ENCODE peak calls at places on chromosomes 4 and X, in ten cellular contexts. One of them, this sample, is unnamed.

GRCh38 chr4:105710012-105710600 is 1.5 kb downstream of the GSTCD start:
- DNase-seq in BJ: no peak
- DNase-seq in fibroblast of pulmonary artery: no peak
- DNase-seq in heart left ventricle: no peak
- DNase-seq in NB4: no peak
- DNase-seq in fibroblast of the aortic adventitia: no peak
- DNase-seq in IMR-90: no peak
- DNase-seq in body of pancreas: no peak
- DNase-seq in pancreas: no peak
- DNase-seq in cardiac fibroblast: no peak
- DNase-seq in this sample: no peak

GRCh38 chr4:113537183-113537977 is 224.2 kb downstream of the CAMK2D start:
- DNase-seq in body of pancreas: no peak
- DNase-seq in IMR-90: no peak
- DNase-seq in heart left ventricle: peak; percentile 16
- DNase-seq in NB4: no peak
- DNase-seq in BJ: no peak
- DNase-seq in fibroblast of the aortic adventitia: peak; percentile 38
- DNase-seq in fibroblast of pulmonary artery: no peak
- DNase-seq in pancreas: no peak
- DNase-seq in cardiac fibroblast: peak; percentile 23
- DNase-seq in this sample: no peak

GRCh38 chrX:45712067-45712466 is 511.4 kb upstream of the DIPK2B start:
- DNase-seq in cardiac fibroblast: no peak
- DNase-seq in IMR-90: peak; percentile 65
- DNase-seq in fibroblast of pulmonary artery: peak; percentile 37
- DNase-seq in body of pancreas: no peak
- DNase-seq in BJ: no peak
- DNase-seq in heart left ventricle: no peak
- DNase-seq in pancreas: no peak
- DNase-seq in fibroblast of the aortic adventitia: peak; percentile 71
- DNase-seq in NB4: no peak
- DNase-seq in this sample: peak; percentile 29

GRCh38 chrX:13690836-13691235 is 1.9 kb downstream of the RAB9A start:
- DNase-seq in cardiac fibroblast: no peak
- DNase-seq in fibroblast of the aortic adventitia: no peak
- DNase-seq in IMR-90: no peak
- DNase-seq in BJ: no peak
- DNase-seq in heart left ventricle: no peak
- DNase-seq in body of pancreas: no peak
- DNase-seq in NB4: no peak
- DNase-seq in pancreas: no peak
- DNase-seq in fibroblast of pulmonary artery: no peak
- DNase-seq in this sample: no peak

GRCh38 chr4:45939056-45939455 is 184.8 kb downstream of the GABRG1 start:
- DNase-seq in heart left ventricle: no peak
- DNase-seq in pancreas: no peak
- DNase-seq in IMR-90: no peak
- DNase-seq in BJ: no peak
- DNase-seq in NB4: no peak
- DNase-seq in fibroblast of pulmonary artery: no peak
- DNase-seq in fibroblast of the aortic adventitia: no peak
- DNase-seq in body of pancreas: no peak
- DNase-seq in cardiac fibroblast: no peak
- DNase-seq in this sample: no peak

GRCh38 chr4:3660928-3661515 is 105.2 kb upstream of the ADRA2C start:
- DNase-seq in fibroblast of the aortic adventitia: no peak
- DNase-seq in BJ: no peak
- DNase-seq in cardiac fibroblast: no peak
- DNase-seq in NB4: no peak
- DNase-seq in fibroblast of pulmonary artery: no peak
- DNase-seq in heart left ventricle: no peak
- DNase-seq in pancreas: peak; percentile 8
- DNase-seq in body of pancreas: no peak
- DNase-seq in IMR-90: no peak
- DNase-seq in this sample: no peak

GRCh38 chr4:152385551-152385950 is 150.3 kb downstream of the FBXW7 start:
- DNase-seq in BJ: no peak
- DNase-seq in fibroblast of pulmonary artery: peak; percentile 37
- DNase-seq in fibroblast of the aortic adventitia: peak; percentile 44
- DNase-seq in pancreas: no peak
- DNase-seq in cardiac fibroblast: peak; percentile 37
- DNase-seq in IMR-90: peak; percentile 31
- DNase-seq in NB4: peak; percentile 9
- DNase-seq in heart left ventricle: no peak
- DNase-seq in body of pancreas: no peak
- DNase-seq in this sample: peak; percentile 44

GRCh38 chr4:56689661-56690060 is 8.6 kb upstream of the HOPX start:
- DNase-seq in NB4: no peak
- DNase-seq in pancreas: no peak
- DNase-seq in fibroblast of the aortic adventitia: no peak
- DNase-seq in fibroblast of pulmonary artery: no peak
- DNase-seq in BJ: no peak
- DNase-seq in IMR-90: no peak
- DNase-seq in body of pancreas: no peak
- DNase-seq in heart left ventricle: no peak
- DNase-seq in cardiac fibroblast: no peak
- DNase-seq in this sample: no peak

GRCh38 chr4:177451108-177451500 is 8.9 kb upstream of the AGA start:
- DNase-seq in heart left ventricle: no peak
- DNase-seq in fibroblast of pulmonary artery: no peak
- DNase-seq in NB4: peak; percentile 13
- DNase-seq in fibroblast of the aortic adventitia: no peak
- DNase-seq in BJ: no peak
- DNase-seq in body of pancreas: no peak
- DNase-seq in IMR-90: no peak
- DNase-seq in pancreas: no peak
- DNase-seq in cardiac fibroblast: no peak
- DNase-seq in this sample: no peak

GRCh38 chr4:87375719-87376291 is 15.2 kb downstream of the HSD17B11 start:
- DNase-seq in heart left ventricle: no peak
- DNase-seq in BJ: peak; percentile 38
- DNase-seq in cardiac fibroblast: peak; percentile 93
- DNase-seq in body of pancreas: peak; percentile 75
- DNase-seq in fibroblast of pulmonary artery: peak; percentile 93
- DNase-seq in fibroblast of the aortic adventitia: peak; percentile 94
- DNase-seq in pancreas: no peak
- DNase-seq in IMR-90: peak; percentile 88
- DNase-seq in NB4: peak; percentile 65
- DNase-seq in this sample: peak; percentile 91

GRCh38 chr4:120088507-120088906 is 21.9 kb upstream of the MAD2L1 start:
- DNase-seq in heart left ventricle: no peak
- DNase-seq in fibroblast of pulmonary artery: no peak
- DNase-seq in NB4: no peak
- DNase-seq in cardiac fibroblast: no peak
- DNase-seq in fibroblast of the aortic adventitia: no peak
- DNase-seq in body of pancreas: no peak
- DNase-seq in pancreas: no peak
- DNase-seq in IMR-90: no peak
- DNase-seq in BJ: no peak
- DNase-seq in this sample: no peak

GRCh38 chr4:69133993-69134392 is 37.7 kb downstream of the UGT2B7 start:
- DNase-seq in pancreas: no peak
- DNase-seq in cardiac fibroblast: no peak
- DNase-seq in fibroblast of pulmonary artery: no peak
- DNase-seq in fibroblast of the aortic adventitia: no peak
- DNase-seq in body of pancreas: no peak
- DNase-seq in heart left ventricle: no peak
- DNase-seq in BJ: no peak
- DNase-seq in NB4: no peak
- DNase-seq in IMR-90: no peak
- DNase-seq in this sample: no peak

DNA sequence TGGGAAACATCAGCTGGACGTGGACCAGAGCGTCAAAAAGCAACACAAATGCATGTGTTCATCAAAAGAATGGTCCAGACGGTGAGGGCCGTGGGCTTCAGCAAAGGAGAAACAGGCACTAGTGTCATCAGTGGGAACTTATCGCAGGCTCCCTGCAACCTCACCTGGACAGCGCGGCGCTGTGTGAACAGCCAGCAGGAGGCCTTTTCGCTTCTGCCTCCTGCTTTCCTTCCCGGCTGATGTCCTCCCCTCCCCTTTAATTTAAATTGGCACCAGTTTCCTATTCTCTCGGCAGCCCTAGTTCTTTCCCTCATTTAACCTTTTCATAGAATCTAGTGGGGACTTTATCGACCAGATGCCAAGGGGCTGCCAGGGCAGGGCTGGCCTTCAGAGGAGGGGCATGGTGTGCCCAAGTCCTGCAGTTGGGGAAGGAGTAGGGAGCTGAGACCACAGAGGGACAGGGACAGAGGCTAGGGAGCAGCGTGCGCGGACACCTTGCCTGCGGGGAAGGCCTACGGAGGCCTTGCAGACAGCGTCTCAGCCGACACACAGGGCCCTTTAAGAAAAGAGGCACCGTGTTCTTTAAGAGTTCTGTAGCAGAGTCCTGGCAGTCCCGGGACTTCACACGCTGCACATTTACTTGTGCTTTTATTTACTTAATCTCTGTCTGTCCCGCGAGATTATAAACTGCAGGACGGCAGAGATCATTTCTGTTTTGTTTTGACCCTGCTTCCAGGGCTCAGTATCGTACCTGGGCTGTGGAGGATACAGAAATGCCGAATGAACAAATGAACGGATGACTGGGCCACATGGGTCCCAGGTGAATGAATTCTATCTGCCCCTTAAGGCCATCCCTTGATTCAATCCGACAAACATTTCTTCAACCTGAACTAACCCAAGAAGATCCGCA is 8.4 kb upstream of the SORBS2 start:
- DNase-seq in cardiac fibroblast: no peak
- DNase-seq in body of pancreas: peak; percentile 92
- DNase-seq in IMR-90: no peak
- DNase-seq in BJ: no peak
- DNase-seq in heart left ventricle: no peak
- DNase-seq in fibroblast of the aortic adventitia: no peak
- DNase-seq in fibroblast of pulmonary artery: no peak
- DNase-seq in pancreas: peak; percentile 80
- DNase-seq in NB4: no peak
- DNase-seq in this sample: peak; percentile 30
- TF ChIP-seq CTCF in cardiac fibroblast: no peak
- TF ChIP-seq CTCF in body of pancreas: peak; percentile 36
- TF ChIP-seq CTCF in IMR-90: no peak
- TF ChIP-seq CTCF in BJ: no peak
- TF ChIP-seq CTCF in heart left ventricle: no peak
- TF ChIP-seq CTCF in fibroblast of the aortic adventitia: no peak
- TF ChIP-seq CTCF in fibroblast of pulmonary artery: no peak
- TF ChIP-seq CTCF in pancreas: no peak
- TF ChIP-seq CTCF in NB4: no peak
- TF ChIP-seq CTCF in this sample: peak; percentile 25

DNA sequence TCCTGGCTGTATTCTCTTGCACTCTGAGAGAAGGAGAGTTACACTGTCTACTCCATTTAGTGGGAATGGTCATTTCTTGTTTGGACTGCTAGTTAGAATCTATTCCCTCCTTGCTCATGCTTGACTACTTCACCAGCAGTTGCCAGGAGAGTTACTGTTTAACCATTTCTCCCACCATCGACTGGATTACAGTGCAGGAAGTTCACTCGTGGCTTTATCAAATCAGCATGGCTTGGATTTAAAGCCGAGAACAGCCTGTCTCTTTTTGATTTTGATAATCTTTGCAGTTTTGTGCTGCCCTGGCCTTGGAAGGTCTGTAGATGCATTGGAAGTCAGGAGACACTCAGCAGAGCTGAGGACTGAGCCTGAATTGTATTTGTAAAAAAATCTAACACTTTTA is 3.2 kb downstream of the GBA3 start:
- DNase-seq in body of pancreas: peak; percentile 65
- DNase-seq in IMR-90: no peak
- DNase-seq in fibroblast of the aortic adventitia: no peak
- DNase-seq in cardiac fibroblast: no peak
- DNase-seq in NB4: no peak
- DNase-seq in fibroblast of pulmonary artery: no peak
- DNase-seq in pancreas: no peak
- DNase-seq in heart left ventricle: no peak
- DNase-seq in BJ: no peak
- DNase-seq in this sample: no peak
- H3K4me3 ChIP-seq in body of pancreas: no peak overlapping the region
- H3K4me3 ChIP-seq in IMR-90: no peak overlapping the region
- H3K4me3 ChIP-seq in fibroblast of the aortic adventitia: no peak overlapping the region
- H3K4me3 ChIP-seq in cardiac fibroblast: no peak overlapping the region
- H3K4me3 ChIP-seq in NB4: no peak overlapping the region
- H3K4me3 ChIP-seq in fibroblast of pulmonary artery: no peak overlapping the region
- H3K4me3 ChIP-seq in pancreas: no peak overlapping the region
- H3K4me3 ChIP-seq in heart left ventricle: no peak overlapping the region
- H3K4me3 ChIP-seq in BJ: no peak overlapping the region
- H3K4me3 ChIP-seq in this sample: no peak overlapping the region

GRCh38 chr4:79851625-79852304 is 221.3 kb downstream of the ANTXR2 start:
- DNase-seq in NB4: no peak
- DNase-seq in cardiac fibroblast: peak; percentile 42
- DNase-seq in fibroblast of the aortic adventitia: peak; percentile 75
- DNase-seq in fibroblast of pulmonary artery: peak; percentile 51
- DNase-seq in IMR-90: peak; percentile 22
- DNase-seq in heart left ventricle: no peak
- DNase-seq in BJ: no peak
- DNase-seq in body of pancreas: no peak
- DNase-seq in pancreas: no peak
- DNase-seq in this sample: peak; percentile 51

GRCh38 chr4:79852305-79852730 is 220.7 kb downstream of the ANTXR2 start:
- DNase-seq in fibroblast of pulmonary artery: peak; percentile 81
- DNase-seq in BJ: no peak
- DNase-seq in body of pancreas: peak; percentile 10
- DNase-seq in IMR-90: peak; percentile 81
- DNase-seq in cardiac fibroblast: peak; percentile 79
- DNase-seq in heart left ventricle: peak; percentile 5
- DNase-seq in fibroblast of the aortic adventitia: peak; percentile 93
- DNase-seq in pancreas: no peak
- DNase-seq in NB4: no peak
- DNase-seq in this sample: peak; percentile 80

DNA sequence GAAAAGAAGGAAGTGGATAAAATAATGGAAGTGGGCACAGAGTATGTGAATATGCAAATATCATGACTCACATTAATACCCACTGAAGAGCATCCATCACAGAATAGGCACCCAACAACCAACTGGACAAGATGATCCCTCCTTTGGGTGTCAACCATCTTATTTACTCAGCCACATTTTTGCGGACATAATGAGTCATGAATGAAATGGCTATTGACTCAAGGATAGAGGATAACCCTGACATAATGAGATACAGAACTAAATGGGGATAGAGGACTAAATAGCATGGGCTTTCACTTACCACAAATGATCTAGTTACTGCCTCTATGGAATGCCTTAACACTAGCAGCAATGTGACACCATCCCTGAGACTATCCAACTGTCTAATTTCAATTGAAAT is 224.7 kb downstream of the ANTXR2 start:
- DNase-seq in heart left ventricle: no peak
- DNase-seq in body of pancreas: no peak
- DNase-seq in pancreas: no peak
- DNase-seq in IMR-90: no peak
- DNase-seq in NB4: no peak
- DNase-seq in fibroblast of pulmonary artery: no peak
- DNase-seq in BJ: no peak
- DNase-seq in fibroblast of the aortic adventitia: no peak
- DNase-seq in cardiac fibroblast: no peak
- DNase-seq in this sample: no peak
- TF ChIP-seq CTCF in heart left ventricle: no peak
- TF ChIP-seq CTCF in body of pancreas: no peak
- TF ChIP-seq CTCF in pancreas: no peak
- TF ChIP-seq CTCF in IMR-90: no peak
- TF ChIP-seq CTCF in NB4: no peak
- TF ChIP-seq CTCF in fibroblast of pulmonary artery: no peak
- TF ChIP-seq CTCF in BJ: no peak
- TF ChIP-seq CTCF in fibroblast of the aortic adventitia: no peak
- TF ChIP-seq CTCF in cardiac fibroblast: no peak
- TF ChIP-seq CTCF in this sample: no peak

GRCh38 chr4:38730493-38730829 is 52.3 kb downstream of the TLR10 start:
- DNase-seq in fibroblast of pulmonary artery: no peak
- DNase-seq in fibroblast of the aortic adventitia: no peak
- DNase-seq in cardiac fibroblast: no peak
- DNase-seq in pancreas: no peak
- DNase-seq in IMR-90: no peak
- DNase-seq in BJ: no peak
- DNase-seq in heart left ventricle: no peak
- DNase-seq in body of pancreas: no peak
- DNase-seq in NB4: no peak
- DNase-seq in this sample: no peak
- H3K4me3 ChIP-seq in fibroblast of pulmonary artery: no peak overlapping the region
- H3K4me3 ChIP-seq in fibroblast of the aortic adventitia: no peak overlapping the region
- H3K4me3 ChIP-seq in cardiac fibroblast: no peak overlapping the region
- H3K4me3 ChIP-seq in pancreas: no peak overlapping the region
- H3K4me3 ChIP-seq in IMR-90: no peak overlapping the region
- H3K4me3 ChIP-seq in BJ: no peak overlapping the region
- H3K4me3 ChIP-seq in heart left ventricle: no peak overlapping the region
- H3K4me3 ChIP-seq in body of pancreas: no peak overlapping the region
- H3K4me3 ChIP-seq in NB4: no peak overlapping the region
- H3K4me3 ChIP-seq in this sample: no peak overlapping the region